ENCODE peak calls at places on chromosomes 13 and 19, in eight cellular contexts. K, P, L, H, G, B, Z and R are unnamed samples.

GRCh38 chr13:60590775-60591174 is 193.8 kb downstream of the TDRD3 start:
- DNase-seq in K (no peak), P (no peak), L (no peak), H (no peak), G (no peak), B (no peak), Z (no peak), R (no peak)

GRCh38 chr13:111877906-111878305 is 189.0 kb upstream of the SOX1 start:
- DNase-seq in K (no peak), P (no peak), L (no peak), H (no peak), G (no peak), B (no peak), Z (no peak), R (no peak)

GRCh38 chr19:14059652-14060155 is 2.2 kb downstream of the PALM3 start:
- DNase-seq in K (no peak), P (no peak), L (no peak), H (no peak), G (no peak), B (no peak), Z (no peak), R (no peak)

GRCh38 chr13:31930901-31931522 is 100.6 kb upstream of the FRY start:
- DNase-seq in K (no peak), P (no peak), L (no peak), H (peak; percentile 36), G (no peak), B (no peak), Z (no peak), R (no peak)

GRCh38 chr13:33761744-33762143 is 56.2 kb upstream of the RFC3 start:
- DNase-seq in K (no peak), P (peak; percentile 32), L (no peak), H (no peak), G (no peak), B (no peak), Z (no peak), R (no peak)

GRCh38 chr13:59970847-59971246 is 192.9 kb downstream of the DIAPH3 start:
- DNase-seq in K (no peak), P (no peak), L (no peak), H (no peak), G (no peak), B (no peak), Z (no peak), R (no peak)

GRCh38 chr19:43474986-43475705 is 9.7 kb upstream of the LYPD3 start:
- DNase-seq in K (peak; percentile 96), P (no peak), L (peak; percentile 96), H (peak; percentile 89), G (peak; percentile 97), B (peak; percentile 96), Z (peak; percentile 92), R (peak; percentile 98)

GRCh38 chr13:28540612-28541011 is 45.7 kb upstream of the FLT1 start:
- DNase-seq in K (no peak), P (no peak), L (no peak), H (peak; percentile 25), G (no peak), B (no peak), Z (no peak), R (no peak)

GRCh38 chr19:3375221-3376088 is 9.1 kb downstream of the NFIC start:
- DNase-seq in K (no peak), P (peak; percentile 99), L (peak; percentile 95), H (no peak), G (peak; percentile 80), B (no peak), Z (no peak), R (peak; percentile 95)

GRCh38 chr19:10828981-10829821 is 6.8 kb downstream of the TMED1 start:
- DNase-seq in K (no peak), P (no peak), L (peak; percentile 18), H (no peak), G (no peak), B (no peak), Z (no peak), R (no peak)

GRCh38 chr13:99339736-99340392 is 32.7 kb upstream of the GPR183 start:
- DNase-seq in K (no peak), P (peak; percentile 67), L (no peak), H (no peak), G (no peak), B (peak; percentile 41), Z (no peak), R (no peak)

GRCh38 chr19:13133241-13133870 is 15.3 kb downstream of the NACC1 start:
- DNase-seq in K (no peak), P (no peak), L (no peak), H (no peak), G (no peak), B (no peak), Z (no peak), R (no peak)

GRCh38 chr19:7507884-7508283 is 8.0 kb upstream of the ZNF358 start:
- DNase-seq in K (no peak), P (peak; percentile 73), L (peak; percentile 85), H (no peak), G (peak; percentile 89), B (no peak), Z (no peak), R (peak; percentile 94)

GRCh38 chr19:10747271-10747670 is 29.4 kb downstream of the DNM2 start:
- DNase-seq in K (no peak), P (peak; percentile 74), L (no peak), H (no peak), G (no peak), B (no peak), Z (no peak), R (no peak)

GRCh38 chr13:27826379-27827353 is 34.4 kb downstream of the GSX1 start:
- DNase-seq in K (peak; percentile 61), P (peak; percentile 81), L (peak; percentile 68), H (peak; percentile 66), G (peak; percentile 90), B (peak; percentile 59), Z (peak; percentile 89), R (peak; percentile 94)

GRCh38 chr13:97411894-97412460 is 22.0 kb upstream of the RAP2A start:
- DNase-seq in K (no peak), P (no peak), L (no peak), H (no peak), G (no peak), B (no peak), Z (no peak), R (no peak)

GRCh38 chr19:51148571-51148970 is 6.5 kb downstream of the SIGLEC7 start:
- DNase-seq in K (no peak), P (no peak), L (no peak), H (no peak), G (no peak), B (no peak), Z (no peak), R (no peak)

GRCh38 chr13:99404005-99404755 is 97.0 kb upstream of the GPR183 start:
- DNase-seq in K (no peak), P (peak; percentile 24), L (no peak), H (no peak), G (peak; percentile 30), B (no peak), Z (no peak), R (no peak)

GRCh38 chr13:50544226-50544625 is 299.3 kb downstream of the DLEU7 start:
- DNase-seq in K (no peak), P (no peak), L (no peak), H (no peak), G (no peak), B (no peak), Z (no peak), R (no peak)

GRCh38 chr19:45578861-45579260 is 5.7 kb downstream of the OPA3 start:
- DNase-seq in K (no peak), P (no peak), L (no peak), H (no peak), G (no peak), B (no peak), Z (no peak), R (no peak)

GRCh38 chr13:86920960-86921359 is 750.2 kb upstream of the SLITRK5 start:
- DNase-seq in K (no peak), P (no peak), L (no peak), H (no peak), G (no peak), B (no peak), Z (no peak), R (no peak)

GRCh38 chr19:45146716-45147337 is 14.0 kb downstream of the NKPD1 start:
- DNase-seq in K (no peak), P (no peak), L (no peak), H (no peak), G (no peak), B (no peak), Z (no peak), R (no peak)

GRCh38 chr19:11197291-11198174 is at the start of gene KANK2:
- DNase-seq in K (peak; percentile 74), P (peak; percentile 82), L (peak; percentile 91), H (peak; percentile 97), G (peak; percentile 94), B (peak; percentile 65), Z (peak; percentile 89), R (peak; percentile 95)

GRCh38 chr19:42317535-42317934 is 4.4 kb downstream of the TMEM145 start:
- DNase-seq in K (no peak), P (no peak), L (no peak), H (no peak), G (no peak), B (no peak), Z (no peak), R (no peak)

GRCh38 chr19:14073925-14074838 is 1.6 kb downstream of the MISP3 start:
- DNase-seq in K (peak; percentile 40), P (peak; percentile 30), L (no peak), H (no peak), G (peak; percentile 69), B (no peak), Z (no peak), R (no peak)

GRCh38 chr13:106113796-106114195 is 421.7 kb downstream of the EFNB2 start:
- DNase-seq in K (no peak), P (no peak), L (no peak), H (no peak), G (no peak), B (no peak), Z (no peak), R (no peak)

GRCh38 chr13:38223093-38223492 is 126.6 kb upstream of the UFM1 start:
- DNase-seq in K (no peak), P (peak; percentile 49), L (no peak), H (no peak), G (no peak), B (no peak), Z (no peak), R (no peak)

GRCh38 chr13:74110053-74110452 is 24.2 kb downstream of the KLF12 start:
- DNase-seq in K (no peak), P (no peak), L (peak; percentile 59), H (no peak), G (no peak), B (no peak), Z (no peak), R (no peak)

GRCh38 chr13:113863511-113864302 is at the start of gene GAS6:
- DNase-seq in K (no peak), P (peak; percentile 63), L (peak; percentile 77), H (peak; percentile 63), G (peak; percentile 80), B (no peak), Z (peak; percentile 41), R (peak; percentile 90)

GRCh38 chr19:53041366-53041765 is 3.2 kb upstream of the ERVV-2 start:
- DNase-seq in K (no peak), P (no peak), L (no peak), H (no peak), G (no peak), B (no peak), Z (no peak), R (no peak)

GRCh38 chr19:39223703-39224279 is 19.7 kb upstream of the SYCN start:
- DNase-seq in K (no peak), P (peak; percentile 41), L (no peak), H (no peak), G (no peak), B (no peak), Z (no peak), R (no peak)

GRCh38 chr19:1038995-1039645 is 787 bp upstream of the ABCA7 start:
- DNase-seq in K (no peak), P (no peak), L (no peak), H (no peak), G (no peak), B (no peak), Z (no peak), R (no peak)

GRCh38 chr19:50803633-50804419 is 13.6 kb downstream of the ACP4 start:
- DNase-seq in K (no peak), P (no peak), L (no peak), H (no peak), G (no peak), B (peak; percentile 18), Z (no peak), R (no peak)

GRCh38 chr13:98877936-98878335 is 99.9 kb downstream of the DOCK9 start:
- DNase-seq in K (no peak), P (no peak), L (no peak), H (no peak), G (no peak), B (no peak), Z (no peak), R (no peak)